ENCODE peak calls at places on chromosome 11, in four cellular contexts. Y, G, V and W are unnamed samples.

GRCh38 chr11:952406-953385 is 27.0 kb downstream of the AP2A2 start:
- DNase-seq in V (no peak), G (peak; percentile 73), Y (peak; percentile 68), W (peak; percentile 66)

GRCh38 chr11:126989942-126990715 is 10.4 kb downstream of the KIRREL3 start:
- DNase-seq in V (peak; percentile 65), Y (peak; percentile 90), G (peak; percentile 85), W (peak; percentile 47)

GRCh38 chr11:22730319-22730718 is 63.9 kb downstream of the GAS2 start:
- DNase-seq in V (no peak), Y (no peak), G (no peak), W (no peak)

GRCh38 chr11:125123947-125124633 is 12.7 kb upstream of the TMEM218 start:
- DNase-seq in G (peak; percentile 77), V (peak; percentile 43), Y (peak; percentile 27), W (peak; percentile 60)

GRCh38 chr11:126277322-126277721 is 5.6 kb upstream of the TIRAP start:
- DNase-seq in Y (no peak), V (no peak), G (no peak), W (no peak)

GRCh38 chr11:86800956-86801264 is 568 bp downstream of the PRSS23 start:
- DNase-seq in Y (no peak), G (no peak), V (no peak), W (no peak)

GRCh38 chr11:132347156-132348090 is 977.0 kb downstream of the NTM start:
- DNase-seq in V (no peak), Y (no peak), G (no peak), W (no peak)

GRCh38 chr11:124900464-124900863 is 2.8 kb upstream of the ROBO4 start:
- DNase-seq in Y (no peak), G (no peak), V (no peak), W (no peak)

GRCh38 chr11:2312232-2313042 is 10.6 kb downstream of the TSPAN32 start:
- DNase-seq in V (no peak), Y (peak; percentile 50), G (peak; percentile 88), W (no peak)

GRCh38 chr11:1437500-1437899 is 47.8 kb downstream of the BRSK2 start:
- DNase-seq in Y (no peak), G (no peak), V (peak; percentile 69), W (no peak)

GRCh38 chr11:131025020-131025419 is 108.7 kb upstream of the SNX19 start:
- DNase-seq in G (no peak), Y (no peak), V (no peak), W (no peak)

GRCh38 chr11:16784671-16785070 is 46.2 kb downstream of the C11orf58 start:
- DNase-seq in G (no peak), V (no peak), Y (no peak), W (no peak)
- TF ChIP-seq CTCF in G (no peak), V (no peak), Y (no peak), W (no peak)

GRCh38 chr11:68539370-68539769 is 78.8 kb downstream of the PPP6R3 start:
- DNase-seq in G (no peak), Y (no peak), V (no peak), W (no peak)

GRCh38 chr11:68533945-68534344 is 73.4 kb downstream of the PPP6R3 start:
- DNase-seq in G (no peak), Y (no peak), V (no peak), W (no peak)

GRCh38 chr11:68538025-68538424 is 77.5 kb downstream of the PPP6R3 start:
- DNase-seq in Y (no peak), G (no peak), V (no peak), W (no peak)

GRCh38 chr11:68535098-68535497 is 74.5 kb downstream of the PPP6R3 start:
- DNase-seq in V (no peak), G (no peak), Y (no peak), W (no peak)

GRCh38 chr11:68536706-68537105 is 76.2 kb downstream of the PPP6R3 start:
- DNase-seq in G (no peak), Y (no peak), V (no peak), W (no peak)
- H3K4me1 ChIP-seq in G (peaks cover 16% of the 10 kb centered on the region), Y (peaks cover 6% of the 10 kb centered on the region), V (peaks cover 43% of the 10 kb centered on the region), W (no peaks in the 10 kb centered on the region)

GRCh38 chr11:9825315-9825714 is 161.4 kb downstream of the SWAP70 start:
- DNase-seq in V (no peak), G (no peak), Y (no peak), W (no peak)

GRCh38 chr11:9826390-9826789 is 162.5 kb downstream of the SWAP70 start:
- DNase-seq in V (no peak), Y (no peak), G (no peak), W (no peak)

GRCh38 chr11:9831122-9831521 is 167.2 kb downstream of the SWAP70 start:
- DNase-seq in V (no peak), Y (no peak), G (no peak), W (no peak)

GRCh38 chr11:9825895-9826294 is 162.0 kb downstream of the SWAP70 start:
- DNase-seq in G (no peak), V (no peak), Y (no peak), W (no peak)

DNA sequence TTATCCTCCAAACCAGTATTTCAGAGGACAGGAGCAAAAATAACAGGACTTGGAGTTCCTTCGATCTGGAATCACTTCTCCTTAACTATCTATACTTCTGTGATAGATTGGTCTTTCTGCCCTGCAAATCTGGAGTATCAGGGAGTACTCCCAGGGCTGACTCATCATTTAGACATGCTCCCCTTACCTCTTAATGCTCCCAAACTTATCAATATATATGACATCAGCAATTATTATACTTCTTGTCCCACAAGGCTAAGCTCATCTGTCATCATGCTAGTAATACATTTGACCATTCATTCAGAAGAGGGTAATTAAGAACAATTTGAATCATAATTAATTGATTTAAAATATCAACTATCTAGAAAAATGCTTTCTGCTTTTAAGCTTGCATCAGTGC is 163.8 kb downstream of the SWAP70 start:
- DNase-seq in V (no peak), Y (no peak), G (no peak), W (no peak)
- TF ChIP-seq CTCF in V (no peak), Y (no peak), G (no peak), W (no peak)

GRCh38 chr11:9567401-9567800 is 6.1 kb upstream of the WEE1 start:
- DNase-seq in G (no peak), Y (no peak), V (no peak), W (no peak)
- H3K4me1 ChIP-seq in G (peaks cover 29% of the 10 kb centered on the region), Y (peaks cover 34% of the 10 kb centered on the region), V (peaks cover 47% of the 10 kb centered on the region), W (peaks cover 27% of the 10 kb centered on the region)

GRCh38 chr11:32893947-32894827 is 1.6 kb downstream of the QSER1 start:
- DNase-seq in V (no peak), Y (no peak), G (no peak), W (no peak)

GRCh38 chr11:32897103-32897502 is 4.5 kb downstream of the QSER1 start:
- DNase-seq in V (no peak), Y (no peak), G (no peak), W (no peak)

GRCh38 chr11:32902089-32902665 is 9.6 kb downstream of the QSER1 start:
- DNase-seq in Y (no peak), V (no peak), G (no peak), W (peak; percentile 73)

GRCh38 chr11:32895471-32895870 is 2.9 kb downstream of the QSER1 start:
- DNase-seq in G (no peak), Y (no peak), V (no peak), W (no peak)

GRCh38 chr11:32899423-32899822 is 6.8 kb downstream of the QSER1 start:
- DNase-seq in Y (no peak), G (no peak), V (no peak), W (no peak)
- TF ChIP-seq CTCF in Y (no peak), G (no peak), V (no peak), W (no peak)

DNA sequence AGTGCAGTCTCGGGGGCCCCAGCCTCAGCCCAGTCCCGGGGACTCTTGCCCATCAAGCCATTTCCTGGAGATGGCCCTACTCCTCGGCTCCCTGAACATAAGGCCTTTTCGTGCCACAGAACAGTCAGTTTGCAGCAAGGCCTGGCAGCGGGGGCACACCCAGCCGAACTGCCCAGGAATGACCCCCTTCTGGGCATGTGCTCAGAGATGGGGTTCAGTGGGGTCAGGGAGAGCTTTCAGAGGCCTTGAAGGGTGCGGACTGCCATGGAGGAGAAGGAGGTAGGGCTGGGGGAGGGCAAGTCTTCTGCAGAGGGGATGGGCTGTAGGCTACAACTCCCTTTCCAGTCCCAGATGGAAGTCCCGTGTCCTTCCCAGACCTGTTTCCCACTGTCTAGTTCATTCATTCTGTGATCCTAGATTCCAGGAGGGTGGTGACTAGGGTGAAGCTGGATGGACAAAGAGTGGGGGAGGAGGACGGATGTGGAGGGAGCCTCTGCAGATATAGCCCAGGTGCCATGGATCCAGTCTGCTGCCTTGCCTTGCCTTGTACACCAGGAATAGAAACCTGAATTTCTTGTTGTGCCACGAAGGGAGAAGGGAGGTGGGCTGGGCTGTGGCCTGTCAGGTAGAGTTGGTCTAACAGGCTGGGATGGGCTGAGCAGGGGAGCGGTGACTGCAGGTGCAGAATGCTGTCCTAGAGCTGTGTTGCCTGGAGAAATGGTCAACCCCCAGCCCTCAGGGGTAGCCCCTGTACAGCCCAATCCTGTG is 14.2 kb upstream of the OMP start:
- DNase-seq in V (no peak), Y (peak; percentile 41), G (peak; percentile 59), W (peak; percentile 45)
- H3K4me1 ChIP-seq in V (no peaks in the 10 kb centered on the region), Y (peaks cover 28% of the 10 kb centered on the region), G (peaks cover 21% of the 10 kb centered on the region), W (no peaks in the 10 kb centered on the region)

GRCh38 chr11:19935507-19935906 is 222.9 kb downstream of the NAV2 start:
- DNase-seq in Y (no peak), G (no peak), V (no peak), W (no peak)

GRCh38 chr11:19936461-19936860 is 223.8 kb downstream of the DBX1 start:
- DNase-seq in Y (no peak), V (no peak), G (no peak), W (no peak)

GRCh38 chr11:19933132-19933735 is 220.6 kb downstream of the NAV2 start:
- DNase-seq in Y (no peak), V (no peak), G (peak; percentile 67), W (no peak)

GRCh38 chr11:19933801-19934488 is 221.3 kb downstream of the NAV2 start:
- DNase-seq in G (no peak), V (no peak), Y (no peak), W (no peak)

GRCh38 chr11:19934828-19935259 is 222.2 kb downstream of the NAV2 start:
- DNase-seq in Y (no peak), G (no peak), V (no peak), W (no peak)
- TF ChIP-seq CTCF in Y (no peak), G (no peak), V (no peak), W (no peak)

GRCh38 chr11:45176996-45177395 is 30.6 kb downstream of the PRDM11 start:
- DNase-seq in Y (no peak), G (no peak), V (no peak), W (no peak)
- H3K4me1 ChIP-seq in Y (peaks cover 12% of the 10 kb centered on the region), G (peaks cover 3% of the 10 kb centered on the region), V (peaks cover 22% of the 10 kb centered on the region), W (peaks cover 21% of the 10 kb centered on the region)

GRCh38 chr11:119491753-119492455 is 68.9 kb upstream of the THY1 start:
- DNase-seq in Y (no peak), G (peak; percentile 11), V (no peak), W (no peak)
- TF ChIP-seq CTCF in Y (no peak), G (no peak), V (peak; percentile 27), W (no peak)

GRCh38 chr11:111392552-111392951 is 13.5 kb upstream of the POU2AF1 start:
- DNase-seq in Y (no peak), V (no peak), G (no peak), W (no peak)

GRCh38 chr11:111393585-111393984 is 14.5 kb upstream of the POU2AF1 start:
- DNase-seq in Y (no peak), G (no peak), V (no peak), W (no peak)

GRCh38 chr11:111393096-111393495 is 14.0 kb upstream of the POU2AF1 start:
- DNase-seq in V (no peak), Y (no peak), G (no peak), W (no peak)

GRCh38 chr11:111388842-111389241 is 9.8 kb upstream of the POU2AF1 start:
- DNase-seq in Y (no peak), V (no peak), G (no peak), W (no peak)

GRCh38 chr11:111391328-111392124 is 12.5 kb upstream of the POU2AF1 start:
- DNase-seq in Y (no peak), V (no peak), G (no peak), W (no peak)
- H3K4me1 ChIP-seq in Y (peaks cover 16% of the 10 kb centered on the region), V (no peaks in the 10 kb centered on the region), G (no peaks in the 10 kb centered on the region), W (no peaks in the 10 kb centered on the region)